ENCODE peak calls at places on chromosomes 2 and 18, in five cellular contexts. N is HCT116, W is mammary epithelial cell, L is HepG2, B is astrocyte. Q is an unnamed sample.

GRCh38 chr2:68465081-68465916 is 1.8 kb downstream of the FBXO48 start:
- DNase-seq in L (no peak), W (peak; percentile 61), N (no peak), B (no peak), Q (peak; percentile 16)

GRCh38 chr2:17636989-17637906 is 96.8 kb downstream of the VSNL1 start:
- DNase-seq in N (no peak), W (no peak), L (no peak), B (no peak), Q (no peak)

GRCh38 chr2:164073053-164073757 is 337.4 kb upstream of the FIGN start:
- DNase-seq in B (peak; percentile 31), L (no peak), N (no peak), W (no peak), Q (no peak)

GRCh38 chr18:23105030-23105429 is 30.3 kb upstream of the CABLES1 start:
- DNase-seq in L (no peak), W (no peak), B (no peak), N (no peak), Q (no peak)

GRCh38 chr2:147227313-147227712 is 617.5 kb upstream of the ACVR2A start:
- DNase-seq in L (no peak), N (no peak), W (no peak), B (no peak), Q (no peak)

GRCh38 chr2:26682155-26682554 is 10.4 kb upstream of the KCNK3 start:
- DNase-seq in W (no peak), N (no peak), L (no peak), B (no peak), Q (no peak)

GRCh38 chr2:229454934-229455631 is 184.0 kb upstream of the PID1 start:
- DNase-seq in L (no peak), N (no peak), B (peak; percentile 99), W (peak; percentile 81), Q (peak; percentile 68)

GRCh38 chr18:21979759-21980158 is 189.6 kb upstream of the GATA6 start:
- DNase-seq in L (no peak), N (no peak), W (no peak), B (no peak), Q (no peak)

GRCh38 chr2:220434365-220434764 is 806.9 kb downstream of the SLC4A3 start:
- DNase-seq in N (no peak), W (peak; percentile 59), L (no peak), B (peak; percentile 90), Q (peak; percentile 90)

GRCh38 chr2:88903744-88904353 is 212.4 kb downstream of the RPIA start:
- DNase-seq in B (no peak), L (peak; percentile 58), N (peak; percentile 31), W (peak; percentile 24), Q (peak; percentile 25)

GRCh38 chr2:104866883-104867350 is 13.0 kb downstream of the POU3F3 start:
- DNase-seq in N (no peak), W (no peak), L (no peak), B (no peak), Q (no peak)
- TF ChIP-seq EZH2 in N (no peak), W (peak; percentile 8), L (no peak), B (no peak), Q (no peak)

GRCh38 chr2:37325625-37326071 is 1.0 kb upstream of the PRKD3 start:
- DNase-seq in L (no peak), B (no peak), W (no peak), N (no peak), Q (no peak)
- H3K9ac ChIP-seq in L (peak overlapping the region; percentile 33), B (peak overlapping the region; percentile 90), W (peak overlapping the region; percentile 82), N (peak overlapping the region; percentile 65), Q (no peak overlapping the region)

GRCh38 chr2:176123483-176123843 is 944 bp downstream of the HOXD9 start:
- DNase-seq in W (no peak), B (no peak), L (no peak), N (no peak), Q (no peak)

GRCh38 chr2:176122633-176123482 is at the start of gene HOXD9:
- DNase-seq in N (no peak), B (no peak), L (no peak), W (no peak), Q (no peak)

GRCh38 chr2:176122266-176122632 is 270 bp upstream of the HOXD9 start:
- DNase-seq in W (no peak), L (no peak), N (no peak), B (no peak), Q (no peak)

GRCh38 chr2:176120369-176121307 is 1.9 kb upstream of the HOXD9 start:
- DNase-seq in B (no peak), N (no peak), W (no peak), L (no peak), Q (no peak)

GRCh38 chr2:176121377-176122111 is 975 bp upstream of the HOXD9 start:
- DNase-seq in W (no peak), N (no peak), B (no peak), L (no peak), Q (no peak)
- TF ChIP-seq EZH2 in W (peak; percentile 92), N (no peak), B (no peak), L (no peak), Q (peak; percentile 57)

DNA sequence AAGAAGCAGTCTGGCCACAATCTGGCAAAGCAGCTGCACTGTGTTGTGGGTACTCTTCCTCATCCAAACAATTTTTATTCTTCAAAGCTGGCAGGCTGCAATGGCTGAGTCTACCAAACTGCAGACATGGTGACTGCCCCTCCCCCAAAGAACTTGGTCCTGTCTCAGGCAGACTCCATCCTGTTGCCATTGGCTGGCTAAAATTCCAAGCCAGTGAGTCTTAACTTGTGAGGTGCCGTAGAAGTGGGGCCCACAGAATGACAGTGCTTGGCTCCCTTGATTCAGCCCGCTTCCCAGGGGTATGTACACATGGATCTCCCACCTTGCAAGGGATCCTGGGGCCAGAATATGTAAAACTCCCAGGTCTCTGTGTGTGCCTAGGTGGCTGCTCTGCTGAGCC is 14.5 kb upstream of the NXPH2 start:
- DNase-seq in L (no peak), W (no peak), N (no peak), B (no peak), Q (no peak)
- H3K9ac ChIP-seq in L (no peak overlapping the region), W (no peak overlapping the region), N (no peak overlapping the region), B (no peak overlapping the region), Q (no peak overlapping the region)

GRCh38 chr18:26863122-26863879 is 2.2 kb downstream of the AQP4 start:
- DNase-seq in L (no peak), B (no peak), W (peak; percentile 34), N (no peak), Q (no peak)
- TF ChIP-seq EZH2 in L (no peak), B (no peak), W (no peak), N (no peak), Q (no peak)